ENCODE peak calls at places on chromosomes 1 and 21, in ten cellular contexts. One of them, this sample, is unnamed.

GRCh38 chr1:38246955-38247952 is 200.7 kb upstream of the POU3F1 start:
- DNase-seq in WTC11: no peak
- DNase-seq in A549: no peak
- DNase-seq in SK-N-SH: no peak
- DNase-seq in HCT116: no peak
- DNase-seq in endothelial cell of umbilical vein: peak
- DNase-seq in NB4: no peak
- DNase-seq in H1: no peak
- DNase-seq in K562: no peak
- DNase-seq in HepG2: peak
- DNase-seq in this sample: no peak

GRCh38 chr1:37255868-37256267 is 218.5 kb upstream of the ZC3H12A start:
- DNase-seq in WTC11: no peak
- DNase-seq in A549: no peak
- DNase-seq in SK-N-SH: no peak
- DNase-seq in HCT116: no peak
- DNase-seq in endothelial cell of umbilical vein: no peak
- DNase-seq in NB4: no peak
- DNase-seq in H1: no peak
- DNase-seq in K562: no peak
- DNase-seq in HepG2: no peak
- DNase-seq in this sample: no peak

GRCh38 chr1:177848577-177848976 is 121.3 kb downstream of the SEC16B start:
- DNase-seq in WTC11: no peak
- DNase-seq in A549: no peak
- DNase-seq in SK-N-SH: no peak
- DNase-seq in HCT116: no peak
- DNase-seq in endothelial cell of umbilical vein: no peak
- DNase-seq in NB4: no peak
- DNase-seq in H1: no peak
- DNase-seq in K562: no peak
- DNase-seq in HepG2: no peak
- DNase-seq in this sample: no peak

GRCh38 chr1:196034080-196034706 is 574.0 kb downstream of the KCNT2 start:
- DNase-seq in WTC11: peak
- DNase-seq in A549: no peak
- DNase-seq in SK-N-SH: no peak
- DNase-seq in HCT116: no peak
- DNase-seq in endothelial cell of umbilical vein: no peak
- DNase-seq in NB4: no peak
- DNase-seq in H1: no peak
- DNase-seq in K562: peak
- DNase-seq in HepG2: no peak
- DNase-seq in this sample: no peak

GRCh38 chr1:10631811-10632481 is 157.2 kb downstream of the PEX14 start:
- DNase-seq in WTC11: peak
- DNase-seq in A549: no peak
- DNase-seq in SK-N-SH: peak
- DNase-seq in HCT116: no peak
- DNase-seq in endothelial cell of umbilical vein: no peak
- DNase-seq in NB4: no peak
- DNase-seq in H1: no peak
- DNase-seq in K562: no peak
- DNase-seq in HepG2: no peak
- DNase-seq in this sample: no peak

GRCh38 chr1:162937721-162938395 is 76.9 kb upstream of the CCDC190 start:
- DNase-seq in WTC11: no peak
- DNase-seq in A549: no peak
- DNase-seq in SK-N-SH: no peak
- DNase-seq in HCT116: no peak
- DNase-seq in endothelial cell of umbilical vein: no peak
- DNase-seq in NB4: no peak
- DNase-seq in H1: no peak
- DNase-seq in K562: no peak
- DNase-seq in HepG2: no peak
- DNase-seq in this sample: no peak

GRCh38 chr1:87513270-87513669 is 184.6 kb downstream of the LMO4 start:
- DNase-seq in WTC11: no peak
- DNase-seq in A549: no peak
- DNase-seq in SK-N-SH: no peak
- DNase-seq in HCT116: no peak
- DNase-seq in endothelial cell of umbilical vein: no peak
- DNase-seq in NB4: no peak
- DNase-seq in H1: no peak
- DNase-seq in K562: no peak
- DNase-seq in HepG2: no peak
- DNase-seq in this sample: no peak

GRCh38 chr1:23477359-23478144 is 6.4 kb downstream of the ASAP3 start:
- DNase-seq in WTC11: no peak
- DNase-seq in A549: no peak
- DNase-seq in SK-N-SH: no peak
- DNase-seq in HCT116: no peak
- DNase-seq in endothelial cell of umbilical vein: no peak
- DNase-seq in NB4: no peak
- DNase-seq in H1: no peak
- DNase-seq in K562: no peak
- DNase-seq in HepG2: no peak
- DNase-seq in this sample: no peak

GRCh38 chr1:162463021-162463420 is 34.6 kb upstream of the UHMK1 start:
- DNase-seq in WTC11: no peak
- DNase-seq in A549: no peak
- DNase-seq in SK-N-SH: no peak
- DNase-seq in HCT116: no peak
- DNase-seq in endothelial cell of umbilical vein: peak
- DNase-seq in NB4: no peak
- DNase-seq in H1: no peak
- DNase-seq in K562: no peak
- DNase-seq in HepG2: no peak
- DNase-seq in this sample: no peak

GRCh38 chr1:56375184-56375837 is 204.1 kb downstream of the PLPP3 start:
- DNase-seq in WTC11: no peak
- DNase-seq in A549: no peak
- DNase-seq in SK-N-SH: no peak
- DNase-seq in HCT116: no peak
- DNase-seq in endothelial cell of umbilical vein: no peak
- DNase-seq in NB4: no peak
- DNase-seq in H1: no peak
- DNase-seq in K562: no peak
- DNase-seq in HepG2: no peak
- DNase-seq in this sample: no peak

GRCh38 chr1:230303822-230304221 is 122.3 kb downstream of the PGBD5 start:
- DNase-seq in WTC11: no peak
- DNase-seq in A549: no peak
- DNase-seq in SK-N-SH: no peak
- DNase-seq in HCT116: no peak
- DNase-seq in endothelial cell of umbilical vein: peak
- DNase-seq in NB4: peak
- DNase-seq in H1: no peak
- DNase-seq in K562: no peak
- DNase-seq in HepG2: no peak
- DNase-seq in this sample: no peak

GRCh38 chr21:46099476-46099875 is 1.6 kb downstream of the COL6A2 start:
- DNase-seq in WTC11: peak
- DNase-seq in A549: no peak
- DNase-seq in SK-N-SH: peak
- DNase-seq in HCT116: no peak
- DNase-seq in endothelial cell of umbilical vein: no peak
- DNase-seq in NB4: no peak
- DNase-seq in H1: peak
- DNase-seq in K562: no peak
- DNase-seq in HepG2: peak
- DNase-seq in this sample: no peak

GRCh38 chr1:1275836-1276235 is 2.2 kb upstream of the UBE2J2 start:
- DNase-seq in WTC11: no peak
- DNase-seq in A549: no peak
- DNase-seq in SK-N-SH: no peak
- DNase-seq in HCT116: no peak
- DNase-seq in endothelial cell of umbilical vein: no peak
- DNase-seq in NB4: no peak
- DNase-seq in H1: no peak
- DNase-seq in K562: no peak
- DNase-seq in HepG2: no peak
- DNase-seq in this sample: no peak

GRCh38 chr1:219188331-219188803 is 14.7 kb downstream of the LYPLAL1 start:
- DNase-seq in WTC11: no peak
- DNase-seq in A549: no peak
- DNase-seq in SK-N-SH: no peak
- DNase-seq in HCT116: no peak
- DNase-seq in endothelial cell of umbilical vein: peak
- DNase-seq in NB4: peak
- DNase-seq in H1: no peak
- DNase-seq in K562: no peak
- DNase-seq in HepG2: no peak
- DNase-seq in this sample: peak

GRCh38 chr21:46253610-46254124 is 25.1 kb upstream of the LSS start:
- DNase-seq in WTC11: no peak
- DNase-seq in A549: no peak
- DNase-seq in SK-N-SH: no peak
- DNase-seq in HCT116: no peak
- DNase-seq in endothelial cell of umbilical vein: peak
- DNase-seq in NB4: peak
- DNase-seq in H1: no peak
- DNase-seq in K562: peak
- DNase-seq in HepG2: no peak
- DNase-seq in this sample: peak

GRCh38 chr1:152878042-152878441 is at the start of gene SMCP:
- DNase-seq in WTC11: peak
- DNase-seq in A549: no peak
- DNase-seq in SK-N-SH: no peak
- DNase-seq in HCT116: no peak
- DNase-seq in endothelial cell of umbilical vein: no peak
- DNase-seq in NB4: peak
- DNase-seq in H1: peak
- DNase-seq in K562: peak
- DNase-seq in HepG2: no peak
- DNase-seq in this sample: no peak

GRCh38 chr21:31289702-31290101 is 54.4 kb downstream of the TIAM1 start:
- DNase-seq in WTC11: no peak
- DNase-seq in A549: no peak
- DNase-seq in SK-N-SH: no peak
- DNase-seq in HCT116: no peak
- DNase-seq in endothelial cell of umbilical vein: no peak
- DNase-seq in NB4: no peak
- DNase-seq in H1: no peak
- DNase-seq in K562: no peak
- DNase-seq in HepG2: no peak
- DNase-seq in this sample: peak

GRCh38 chr21:36487641-36488307 is 7.9 kb upstream of the CLDN14 start:
- DNase-seq in WTC11: no peak
- DNase-seq in A549: no peak
- DNase-seq in SK-N-SH: no peak
- DNase-seq in HCT116: no peak
- DNase-seq in endothelial cell of umbilical vein: peak
- DNase-seq in NB4: peak
- DNase-seq in H1: no peak
- DNase-seq in K562: no peak
- DNase-seq in HepG2: no peak
- DNase-seq in this sample: no peak

GRCh38 chr21:25396135-25396711 is 211.1 kb downstream of the MRPL39 start:
- DNase-seq in WTC11: no peak
- DNase-seq in A549: no peak
- DNase-seq in SK-N-SH: no peak
- DNase-seq in HCT116: no peak
- DNase-seq in endothelial cell of umbilical vein: no peak
- DNase-seq in NB4: no peak
- DNase-seq in H1: no peak
- DNase-seq in K562: no peak
- DNase-seq in HepG2: no peak
- DNase-seq in this sample: peak

GRCh38 chr1:167564592-167564991 is 11.0 kb upstream of the CREG1 start:
- DNase-seq in WTC11: no peak
- DNase-seq in A549: no peak
- DNase-seq in SK-N-SH: no peak
- DNase-seq in HCT116: no peak
- DNase-seq in endothelial cell of umbilical vein: no peak
- DNase-seq in NB4: peak
- DNase-seq in H1: no peak
- DNase-seq in K562: peak
- DNase-seq in HepG2: no peak
- DNase-seq in this sample: no peak

GRCh38 chr1:229874150-229874549 is 192.9 kb upstream of the GALNT2 start:
- DNase-seq in WTC11: no peak
- DNase-seq in A549: no peak
- DNase-seq in SK-N-SH: no peak
- DNase-seq in HCT116: no peak
- DNase-seq in endothelial cell of umbilical vein: no peak
- DNase-seq in NB4: no peak
- DNase-seq in H1: no peak
- DNase-seq in K562: peak
- DNase-seq in HepG2: no peak
- DNase-seq in this sample: no peak

GRCh38 chr1:67708606-67709005 is 23.6 kb downstream of the GADD45A start:
- DNase-seq in WTC11: no peak
- DNase-seq in A549: no peak
- DNase-seq in SK-N-SH: no peak
- DNase-seq in HCT116: no peak
- DNase-seq in endothelial cell of umbilical vein: no peak
- DNase-seq in NB4: no peak
- DNase-seq in H1: no peak
- DNase-seq in K562: no peak
- DNase-seq in HepG2: no peak
- DNase-seq in this sample: no peak
- TF ChIP-seq MAX in WTC11: no peak
- TF ChIP-seq MAX in A549: no peak
- TF ChIP-seq MAX in SK-N-SH: no peak
- TF ChIP-seq MAX in HCT116: peak
- TF ChIP-seq MAX in endothelial cell of umbilical vein: no peak
- TF ChIP-seq MAX in NB4: no peak
- TF ChIP-seq MAX in H1: no peak
- TF ChIP-seq MAX in K562: no peak
- TF ChIP-seq MAX in HepG2: no peak
- TF ChIP-seq MAX in this sample: no peak

GRCh38 chr1:232621050-232621449 is 8.9 kb downstream of the SIPA1L2 start:
- DNase-seq in WTC11: no peak
- DNase-seq in A549: no peak
- DNase-seq in SK-N-SH: no peak
- DNase-seq in HCT116: no peak
- DNase-seq in endothelial cell of umbilical vein: no peak
- DNase-seq in NB4: peak
- DNase-seq in H1: no peak
- DNase-seq in K562: no peak
- DNase-seq in HepG2: no peak
- DNase-seq in this sample: no peak
- TF ChIP-seq MAX in WTC11: no peak
- TF ChIP-seq MAX in A549: no peak
- TF ChIP-seq MAX in SK-N-SH: no peak
- TF ChIP-seq MAX in HCT116: no peak
- TF ChIP-seq MAX in endothelial cell of umbilical vein: no peak
- TF ChIP-seq MAX in NB4: no peak
- TF ChIP-seq MAX in H1: no peak
- TF ChIP-seq MAX in K562: no peak
- TF ChIP-seq MAX in HepG2: no peak
- TF ChIP-seq MAX in this sample: no peak

GRCh38 chr1:33430751-33431593 is at the start of gene PHC2:
- DNase-seq in WTC11: peak
- DNase-seq in A549: peak
- DNase-seq in SK-N-SH: peak
- DNase-seq in HCT116: peak
- DNase-seq in endothelial cell of umbilical vein: peak
- DNase-seq in NB4: peak
- DNase-seq in H1: peak
- DNase-seq in K562: peak
- DNase-seq in HepG2: peak
- DNase-seq in this sample: peak
- TF ChIP-seq MAX in WTC11: peak
- TF ChIP-seq MAX in A549: peak
- TF ChIP-seq MAX in SK-N-SH: peak
- TF ChIP-seq MAX in HCT116: no peak
- TF ChIP-seq MAX in endothelial cell of umbilical vein: peak
- TF ChIP-seq MAX in NB4: peak
- TF ChIP-seq MAX in H1: peak
- TF ChIP-seq MAX in K562: peak
- TF ChIP-seq MAX in HepG2: no peak
- TF ChIP-seq MAX in this sample: peak

GRCh38 chr21:44529011-44529421 is 11.0 kb downstream of the KRTAP10-1 start:
- DNase-seq in WTC11: peak
- DNase-seq in A549: no peak
- DNase-seq in SK-N-SH: no peak
- DNase-seq in HCT116: no peak
- DNase-seq in endothelial cell of umbilical vein: no peak
- DNase-seq in NB4: no peak
- DNase-seq in H1: no peak
- DNase-seq in K562: no peak
- DNase-seq in HepG2: no peak
- DNase-seq in this sample: no peak
- TF ChIP-seq MAX in WTC11: no peak
- TF ChIP-seq MAX in A549: no peak
- TF ChIP-seq MAX in SK-N-SH: no peak
- TF ChIP-seq MAX in HCT116: no peak
- TF ChIP-seq MAX in endothelial cell of umbilical vein: no peak
- TF ChIP-seq MAX in NB4: no peak
- TF ChIP-seq MAX in H1: no peak
- TF ChIP-seq MAX in K562: no peak
- TF ChIP-seq MAX in HepG2: no peak
- TF ChIP-seq MAX in this sample: no peak